ENCODE peak calls at places on chromosomes 1 and 21, in nine cellular contexts. Y is PC-9, O is fibroblast of lung, E is PC-3, X is SK-N-SH, F is GM23338, L is mesendoderm, R is astrocyte, A is Karpas-422. V is an unnamed sample. For H3K79me2, the result is how much of the 10 kb centered on the place peaks cover.

GRCh38 chr1:25651824-25652741 is 35.5 kb downstream of the MAN1C1 start:
- DNase-seq in Y (no peak), O (no peak), E (no peak), X (peak), F (no peak), L (no peak), R (no peak), A (no peak), V (no peak)

GRCh38 chr1:177174921-177175634 is 4.3 kb downstream of the BRINP2 start:
- DNase-seq in Y (no peak), O (no peak), E (no peak), X (no peak), F (no peak), L (no peak), R (no peak), A (no peak), V (no peak)

GRCh38 chr1:42886800-42887199 is 40.4 kb downstream of the ZNF691 start:
- DNase-seq in Y (no peak), O (no peak), E (no peak), X (peak), F (no peak), L (no peak), R (no peak), A (no peak), V (no peak)

GRCh38 chr1:226979517-226980121 is 39.5 kb downstream of the COQ8A start:
- DNase-seq in Y (no peak), O (no peak), E (no peak), X (no peak), F (no peak), L (no peak), R (no peak), A (no peak), V (no peak)

GRCh38 chr1:46767649-46768282 is 31.1 kb upstream of the CYP4B1 start:
- DNase-seq in Y (peak), O (no peak), E (no peak), X (no peak), F (no peak), L (no peak), R (no peak), A (no peak), V (no peak)

GRCh38 chr1:161313554-161314200 is 504 bp upstream of the SDHC start:
- DNase-seq in Y (no peak), O (no peak), E (no peak), X (no peak), F (no peak), L (no peak), R (no peak), A (no peak), V (no peak)

GRCh38 chr1:223556414-223557124 is 108.9 kb downstream of the CAPN8 start:
- DNase-seq in Y (peak), O (no peak), E (peak), X (peak), F (peak), L (peak), R (no peak), A (peak), V (peak)

GRCh38 chr1:106613106-106613505 is 443.4 kb upstream of the PRMT6 start:
- DNase-seq in Y (no peak), O (no peak), E (no peak), X (no peak), F (no peak), L (no peak), R (no peak), A (no peak), V (no peak)

GRCh38 chr21:15065381-15066230 is 806 bp upstream of the NRIP1 start:
- DNase-seq in Y (peak), O (peak), E (peak), X (peak), F (peak), L (peak), R (peak), A (no peak), V (peak)

GRCh38 chr1:229339520-229339919 is 3.3 kb downstream of the CCSAP start:
- DNase-seq in Y (no peak), O (no peak), E (peak), X (no peak), F (no peak), L (no peak), R (no peak), A (no peak), V (no peak)

GRCh38 chr1:182337736-182338571 is 53.6 kb downstream of the GLUL start:
- DNase-seq in Y (no peak), O (no peak), E (no peak), X (no peak), F (no peak), L (peak), R (no peak), A (no peak), V (no peak)

GRCh38 chr1:95406279-95406678 is 172.3 kb downstream of the RWDD3 start:
- DNase-seq in Y (no peak), O (no peak), E (no peak), X (no peak), F (no peak), L (no peak), R (no peak), A (no peak), V (no peak)

GRCh38 chr1:110040548-110040947 is 6.1 kb downstream of the STRIP1 start:
- DNase-seq in Y (no peak), O (no peak), E (no peak), X (no peak), F (no peak), L (no peak), R (no peak), A (no peak), V (no peak)

GRCh38 chr1:84253891-84254290 is 47.6 kb upstream of the SAMD13 start:
- DNase-seq in Y (peak), O (peak), E (peak), X (no peak), F (no peak), L (no peak), R (peak), A (no peak), V (peak)

GRCh38 chr1:55146781-55147180 is 68.4 kb downstream of the USP24 start:
- DNase-seq in Y (no peak), O (no peak), E (peak), X (no peak), F (no peak), L (no peak), R (no peak), A (no peak), V (no peak)

GRCh38 chr21:46182548-46183336 is 1.5 kb downstream of the SPATC1L start:
- DNase-seq in Y (no peak), O (no peak), E (no peak), X (no peak), F (peak), L (no peak), R (no peak), A (no peak), V (peak)

GRCh38 chr1:3673381-3674099 is 21.2 kb downstream of the TP73 start:
- DNase-seq in Y (no peak), O (no peak), E (no peak), X (no peak), F (no peak), L (no peak), R (no peak), A (peak), V (no peak)

GRCh38 chr1:2151906-2152305 is 42.7 kb downstream of the FAAP20 start:
- DNase-seq in Y (no peak), O (no peak), E (no peak), X (no peak), F (no peak), L (no peak), R (no peak), A (no peak), V (no peak)

GRCh38 chr1:221701570-221702186 is 40.2 kb downstream of the DUSP10 start:
- DNase-seq in Y (no peak), O (no peak), E (peak), X (no peak), F (no peak), L (no peak), R (no peak), A (no peak), V (no peak)

GRCh38 chr1:248611883-248612282 is 14.4 kb upstream of the OR2T10 start:
- DNase-seq in Y (no peak), O (no peak), E (peak), X (no peak), F (no peak), L (no peak), R (no peak), A (no peak), V (no peak)

GRCh38 chr1:55634516-55634915 is 419.4 kb upstream of the USP24 start:
- DNase-seq in Y (no peak), O (no peak), E (no peak), X (no peak), F (no peak), L (no peak), R (no peak), A (no peak), V (no peak)

GRCh38 chr1:219833214-219833816 is 95.0 kb downstream of the SLC30A10 start:
- DNase-seq in Y (no peak), O (no peak), E (no peak), X (no peak), F (peak), L (no peak), R (no peak), A (no peak), V (no peak)

GRCh38 chr1:1357871-1358432 is 403 bp downstream of the MXRA8 start:
- DNase-seq in Y (no peak), O (no peak), E (no peak), X (no peak), F (no peak), L (no peak), R (peak), A (no peak), V (peak)

GRCh38 chr21:41926068-41926806 is 27.6 kb downstream of the C2CD2 start:
- DNase-seq in Y (peak), O (peak), E (peak), X (no peak), F (peak), L (peak), R (peak), A (peak), V (peak)

GRCh38 chr21:34190576-34191301 is 117.4 kb downstream of the MRPS6 start:
- DNase-seq in Y (no peak), O (no peak), E (no peak), X (no peak), F (no peak), L (no peak), R (no peak), A (no peak), V (peak)

GRCh38 chr21:36976882-36977651 is 10.6 kb upstream of the HLCS start:
- DNase-seq in Y (peak), O (peak), E (peak), X (peak), F (peak), L (peak), R (peak), A (peak), V (peak)

GRCh38 chr1:153395136-153395685 is 4.3 kb upstream of the S100A8 start:
- DNase-seq in Y (no peak), O (no peak), E (peak), X (no peak), F (no peak), L (no peak), R (no peak), A (no peak), V (no peak)

GRCh38 chr1:7581754-7582264 is 189.3 kb upstream of the VAMP3 start:
- DNase-seq in Y (no peak), O (no peak), E (no peak), X (no peak), F (no peak), L (peak), R (no peak), A (no peak), V (no peak)

GRCh38 chr1:160859166-160859565 is 3.5 kb downstream of the CD244 start:
- DNase-seq in Y (no peak), O (no peak), E (no peak), X (no peak), F (no peak), L (no peak), R (no peak), A (no peak), V (no peak)

GRCh38 chr1:30887485-30888315 is 20.9 kb downstream of the SDC3 start:
- DNase-seq in Y (no peak), O (peak), E (no peak), X (no peak), F (no peak), L (peak), R (peak), A (peak), V (no peak)

GRCh38 chr1:30883389-30884172 is 25.0 kb downstream of the SDC3 start:
- DNase-seq in Y (no peak), O (peak), E (no peak), X (no peak), F (no peak), L (no peak), R (no peak), A (no peak), V (no peak)

GRCh38 chr1:30884723-30885122 is 23.8 kb downstream of the SDC3 start:
- DNase-seq in Y (no peak), O (no peak), E (no peak), X (no peak), F (no peak), L (no peak), R (no peak), A (no peak), V (no peak)

GRCh38 chr1:30886710-30887428 is 21.7 kb downstream of the SDC3 start:
- DNase-seq in Y (peak), O (no peak), E (no peak), X (no peak), F (no peak), L (no peak), R (no peak), A (no peak), V (no peak)

GRCh38 chr1:30885580-30886513 is 22.7 kb downstream of the SDC3 start:
- DNase-seq in Y (no peak), O (no peak), E (no peak), X (no peak), F (no peak), L (no peak), R (no peak), A (no peak), V (no peak)
- H3K4me2 ChIP-seq in Y (no peak), O (no peak), E (no peak), X (no peak), F (no peak), L (no peak), R (no peak), A (no peak), V (no peak)

DNA sequence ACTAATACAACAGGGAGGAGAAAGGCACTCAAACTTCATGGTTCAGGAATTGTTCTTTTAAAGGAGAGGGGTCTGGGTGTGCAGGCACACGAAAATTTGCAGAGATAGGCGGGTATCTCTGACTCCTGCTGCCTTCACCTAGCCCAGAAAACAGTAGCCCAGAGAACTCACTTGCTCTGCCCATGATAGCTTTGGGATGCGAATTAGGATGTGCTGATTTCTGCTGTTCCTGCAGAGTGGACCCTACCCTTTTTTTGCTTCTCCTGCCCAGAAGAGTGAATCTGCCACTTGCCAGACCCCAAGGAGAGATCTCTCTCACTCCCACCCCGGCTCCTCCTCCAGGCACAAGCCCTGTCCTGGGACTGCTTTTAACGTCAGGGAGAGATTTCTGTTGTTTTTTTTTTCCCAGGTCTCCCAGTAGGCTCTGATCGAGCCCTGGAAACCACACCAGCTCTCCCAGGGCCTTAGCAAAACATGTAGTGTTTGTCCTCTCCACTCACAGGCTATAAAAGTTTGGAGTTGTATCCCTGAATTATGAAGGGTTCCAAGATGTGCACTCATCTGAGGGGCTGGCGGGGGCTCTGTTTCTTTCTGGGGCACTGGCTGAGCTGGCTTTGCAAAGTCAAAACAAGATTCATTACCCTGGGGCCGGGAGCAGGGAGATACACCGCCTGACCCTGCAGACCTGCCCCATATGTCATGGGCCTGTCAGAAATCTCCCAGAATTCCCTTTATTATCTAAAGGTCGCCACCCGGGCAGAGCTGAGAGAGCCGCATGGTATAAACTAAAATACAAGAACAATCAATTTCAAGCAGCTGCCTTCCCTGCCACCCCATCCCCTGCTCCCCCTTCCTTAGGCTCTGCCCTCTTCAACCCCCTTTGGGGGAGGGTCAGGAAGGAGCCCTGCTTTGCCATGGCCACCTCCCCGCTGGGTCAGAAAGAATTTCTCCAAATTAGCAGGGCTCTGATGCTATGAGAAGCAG is 17.9 kb downstream of the PLXNA2 start:
- DNase-seq in Y (no peak), O (no peak), E (no peak), X (no peak), F (no peak), L (no peak), R (no peak), A (no peak), V (no peak)
- H3K79me2 ChIP-seq in Y (half or more), O (under half), E (under half), X (half or more), F (under half), L (under half), R (under half), A (under half), V (under half)

DNA sequence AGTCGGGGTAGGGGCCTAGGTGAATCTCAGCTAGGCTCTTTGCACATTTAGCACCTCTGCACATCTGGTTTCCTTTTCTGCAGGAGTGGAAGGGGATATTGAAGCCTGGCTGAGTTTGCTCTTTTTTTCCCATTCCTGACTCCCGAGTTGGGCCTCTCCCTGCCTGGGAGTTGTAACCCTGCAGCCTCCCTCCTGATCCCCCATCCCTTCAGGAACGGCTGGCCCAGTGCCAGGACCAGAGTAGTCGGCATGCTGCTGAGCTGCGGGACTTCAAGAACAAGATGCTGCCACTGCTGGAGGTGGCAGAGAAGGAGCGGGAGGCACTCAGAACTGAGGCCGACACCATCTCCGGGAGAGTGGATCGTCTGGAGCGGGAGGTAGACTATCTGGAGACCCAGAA is 846 bp downstream of the OLFML3 start:
- DNase-seq in Y (no peak), O (peak), E (no peak), X (no peak), F (no peak), L (no peak), R (no peak), A (no peak), V (peak)
- H3K4me3 ChIP-seq in Y (peak), O (peak), E (no peak), X (peak), F (peak), L (no peak), R (peak), A (no peak), V (peak)

GRCh38 chr21:26047279-26047967 is 123.1 kb downstream of the APP start:
- DNase-seq in Y (no peak), O (no peak), E (no peak), X (no peak), F (no peak), L (no peak), R (no peak), A (no peak), V (no peak)
- H3K4me2 ChIP-seq in Y (no peak), O (no peak), E (no peak), X (no peak), F (no peak), L (no peak), R (no peak), A (no peak), V (no peak)

GRCh38 chr1:167086033-167086432 is 4.1 kb downstream of the GPA33 start:
- DNase-seq in Y (no peak), O (no peak), E (no peak), X (no peak), F (no peak), L (no peak), R (no peak), A (no peak), V (no peak)

GRCh38 chr1:167083066-167083682 is 7.0 kb downstream of the GPA33 start:
- DNase-seq in Y (peak), O (no peak), E (no peak), X (peak), F (no peak), L (peak), R (no peak), A (no peak), V (no peak)

GRCh38 chr1:167083871-167084270 is 6.3 kb downstream of the GPA33 start:
- DNase-seq in Y (no peak), O (no peak), E (no peak), X (no peak), F (no peak), L (no peak), R (no peak), A (no peak), V (no peak)

GRCh38 chr1:167082511-167083027 is 7.6 kb downstream of the GPA33 start:
- DNase-seq in Y (peak), O (no peak), E (peak), X (no peak), F (no peak), L (no peak), R (no peak), A (no peak), V (peak)

GRCh38 chr1:167084739-167085138 is 5.4 kb downstream of the GPA33 start:
- DNase-seq in Y (no peak), O (no peak), E (no peak), X (no peak), F (no peak), L (no peak), R (no peak), A (no peak), V (no peak)
- H3K79me2 ChIP-seq in Y (under half), O (under half), E (under half), X (under half), F (under half), L (under half), R (under half), A (under half), V (under half)

GRCh38 chr1:146039844-146040194 is 18.3 kb upstream of the HJV start:
- DNase-seq in Y (no peak), O (no peak), E (peak), X (no peak), F (peak), L (no peak), R (no peak), A (no peak), V (no peak)
- H3K4me3 ChIP-seq in Y (peak), O (peak), E (peak), X (peak), F (peak), L (no peak), R (no peak), A (no peak), V (no peak)

DNA sequence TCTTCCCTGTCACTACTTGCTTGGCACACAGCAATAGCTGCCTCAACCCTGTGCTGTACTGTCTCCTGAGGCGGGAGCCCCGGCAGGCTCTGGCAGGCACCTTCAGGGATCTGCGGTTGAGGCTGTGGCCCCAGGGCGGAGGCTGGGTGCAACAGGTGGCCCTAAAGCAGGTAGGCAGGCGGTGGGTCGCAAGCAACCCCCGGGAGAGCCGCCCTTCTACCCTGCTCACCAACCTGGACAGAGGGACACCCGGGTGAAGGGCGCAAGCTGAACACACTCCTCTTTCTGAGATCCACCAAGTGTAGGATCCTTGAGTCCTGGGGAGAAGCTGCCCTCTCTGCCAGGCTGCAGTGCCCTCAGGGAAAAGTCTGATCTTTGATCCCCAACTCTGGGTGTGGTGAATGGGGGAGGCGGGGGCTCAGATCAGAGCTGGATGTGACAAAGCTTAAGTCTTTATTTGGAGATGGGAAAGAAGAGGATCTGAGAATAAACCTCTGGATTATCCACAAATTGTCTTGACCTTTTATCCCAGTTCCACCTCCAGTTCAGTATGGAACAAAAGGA is 1.2 kb downstream of the RXFP4 start:
- DNase-seq in Y (no peak), O (no peak), E (no peak), X (peak), F (no peak), L (no peak), R (no peak), A (peak), V (no peak)
- H3K4me2 ChIP-seq in Y (peak), O (no peak), E (no peak), X (no peak), F (no peak), L (no peak), R (no peak), A (peak), V (no peak)

DNA sequence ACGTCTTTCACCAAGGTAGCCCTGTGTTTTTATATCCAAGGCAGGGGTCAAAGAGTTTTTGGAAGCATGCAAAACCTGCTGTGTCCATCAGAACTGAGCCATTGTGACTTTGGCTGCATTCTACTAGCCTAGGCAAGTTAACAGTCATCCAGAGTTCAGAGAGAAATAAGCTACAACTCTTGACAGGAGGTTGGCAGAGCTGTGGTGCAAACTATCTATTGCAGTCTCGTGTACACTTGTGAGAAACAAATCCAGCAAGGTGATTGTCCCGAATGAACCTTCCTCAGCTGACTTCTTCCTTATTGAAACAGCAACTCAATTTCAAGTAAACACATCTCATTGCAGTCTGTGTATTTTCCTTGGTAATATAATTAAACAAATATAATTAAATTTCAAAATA is 124.5 kb downstream of the NCAM2 start:
- DNase-seq in Y (no peak), O (no peak), E (no peak), X (no peak), F (no peak), L (no peak), R (no peak), A (no peak), V (no peak)
- H3K79me2 ChIP-seq in Y (under half), O (under half), E (under half), X (under half), F (under half), L (under half), R (under half), A (under half), V (under half)

V was measured in hepatocyte.